ENCODE peak calls at places on chromosomes 1 and 21, in five cellular contexts. R, D, A, Z and U are unnamed samples.
A peak's percentile ranks its signal among the peaks of the same experiment; 100 is the strongest.

GRCh38 chr1:41583658-41584570 is 99.4 kb upstream of the EDN2 start:
- DNase-seq in R (no peak), D (no peak), A (no peak), Z (no peak), U (no peak)

GRCh38 chr1:3564921-3565831 is 46.1 kb downstream of the MEGF6 start:
- DNase-seq in R (peak; percentile 75), D (peak; percentile 57), A (no peak), Z (no peak), U (no peak)

GRCh38 chr1:41754540-41754939 is 164.2 kb downstream of the HIVEP3 start:
- DNase-seq in R (no peak), D (no peak), A (no peak), Z (no peak), U (no peak)

GRCh38 chr1:5836776-5837440 is 155.3 kb downstream of the NPHP4 start:
- DNase-seq in R (no peak), D (no peak), A (no peak), Z (no peak), U (no peak)

GRCh38 chr1:119968068-119968492 is 71.8 kb upstream of the ADAM30 start:
- DNase-seq in R (peak; percentile 75), D (peak; percentile 42), A (no peak), Z (peak; percentile 47), U (peak; percentile 81)

GRCh38 chr1:41277371-41277994 is 35.4 kb upstream of the SCMH1 start:
- DNase-seq in R (no peak), D (no peak), A (no peak), Z (no peak), U (no peak)

GRCh38 chr1:30668026-30668425 is 55.4 kb downstream of the MATN1 start:
- DNase-seq in R (no peak), D (no peak), A (no peak), Z (peak; percentile 26), U (no peak)

GRCh38 chr1:154423303-154423987 is 18.3 kb downstream of the IL6R start:
- DNase-seq in R (peak; percentile 58), D (no peak), A (no peak), Z (no peak), U (no peak)

GRCh38 chr1:55064071-55064581 is 24.8 kb downstream of the PCSK9 start:
- DNase-seq in R (peak; percentile 27), D (no peak), A (no peak), Z (no peak), U (no peak)

GRCh38 chr1:110243581-110243980 is 33.5 kb downstream of the KCNC4 start:
- DNase-seq in R (peak; percentile 46), D (no peak), A (no peak), Z (peak; percentile 12), U (no peak)

GRCh38 chr1:60897003-60897402 is 185.4 kb upstream of the NFIA start:
- DNase-seq in R (no peak), D (no peak), A (no peak), Z (no peak), U (no peak)

GRCh38 chr1:36562181-36562685 is 79.5 kb upstream of the CSF3R start:
- DNase-seq in R (no peak), D (no peak), A (no peak), Z (peak; percentile 24), U (no peak)

GRCh38 chr21:37945036-37945435 is 28.8 kb upstream of the KCNJ6 start:
- DNase-seq in R (no peak), D (no peak), A (no peak), Z (no peak), U (no peak)
- H3K27ac ChIP-seq in R (no peak overlapping the region), D (no peak overlapping the region), A (no peak overlapping the region), Z (no peak overlapping the region), U (no peak overlapping the region)

DNA sequence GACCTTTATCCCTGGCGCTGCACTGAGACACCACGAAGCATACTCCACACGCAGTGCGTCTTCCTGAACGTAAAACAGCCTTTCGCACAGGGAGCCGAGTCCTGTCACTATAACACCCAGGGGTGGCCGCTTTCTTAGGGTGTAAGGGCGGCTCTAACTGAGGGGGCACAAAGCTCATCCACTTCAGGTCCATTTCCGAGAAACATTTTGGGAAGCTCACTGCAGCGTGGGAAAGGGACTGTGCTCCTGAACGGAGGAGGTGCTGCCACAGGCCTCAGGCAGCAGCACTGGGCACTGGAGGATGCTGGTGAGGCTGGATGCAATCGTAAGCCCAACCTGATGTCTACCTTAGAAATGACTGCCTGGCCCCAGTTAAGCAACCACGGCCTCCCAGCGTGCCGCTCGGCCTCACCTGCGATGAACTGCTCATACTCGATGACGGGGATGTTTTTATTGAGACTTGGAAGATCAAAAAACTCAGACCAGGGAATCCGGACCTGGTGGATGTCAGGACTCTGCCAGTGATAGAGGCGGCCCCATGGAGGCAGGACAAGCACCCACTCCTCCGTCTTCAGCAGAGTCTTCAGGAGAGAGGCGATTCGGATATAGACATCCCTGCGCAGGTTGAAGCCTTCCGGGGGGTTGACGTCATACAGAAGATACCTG is 2.3 kb downstream of the POFUT2 start:
- DNase-seq in R (no peak), D (no peak), A (no peak), Z (peak; percentile 36), U (peak; percentile 27)
- H3K27ac ChIP-seq in R (no peak overlapping the region), D (no peak overlapping the region), A (no peak overlapping the region), Z (no peak overlapping the region), U (no peak overlapping the region)

GRCh38 chr1:9352364-9353140 is 59.9 kb downstream of the SPSB1 start:
- DNase-seq in R (peak; percentile 50), D (no peak), A (no peak), Z (no peak), U (no peak)
- H3K27ac ChIP-seq in R (no peak overlapping the region), D (no peak overlapping the region), A (peak overlapping the region; percentile 63), Z (no peak overlapping the region), U (no peak overlapping the region)

GRCh38 chr1:202945483-202945882 is 12.6 kb downstream of the ADIPOR1 start:
- DNase-seq in R (no peak), D (no peak), A (no peak), Z (no peak), U (no peak)

GRCh38 chr1:202941372-202941771 is 14.3 kb upstream of the KLHL12 start:
- DNase-seq in R (no peak), D (no peak), A (no peak), Z (no peak), U (no peak)

GRCh38 chr1:202940561-202940960 is 13.5 kb upstream of the KLHL12 start:
- DNase-seq in R (no peak), D (no peak), A (no peak), Z (no peak), U (no peak)

GRCh38 chr1:202944438-202944921 is 13.6 kb downstream of the ADIPOR1 start:
- DNase-seq in R (no peak), D (no peak), A (no peak), Z (no peak), U (no peak)

GRCh38 chr1:202942431-202942830 is 15.4 kb upstream of the KLHL12 start:
- DNase-seq in R (no peak), D (no peak), A (no peak), Z (no peak), U (no peak)
- H3K27ac ChIP-seq in R (no peak overlapping the region), D (no peak overlapping the region), A (no peak overlapping the region), Z (no peak overlapping the region), U (no peak overlapping the region)

GRCh38 chr1:205983925-205984725 is 19.1 kb downstream of the RAB7B start:
- DNase-seq in R (peak; percentile 79), D (peak; percentile 39), A (no peak), Z (peak; percentile 83), U (peak; percentile 83)
- H3K27ac ChIP-seq in R (no peak overlapping the region), D (no peak overlapping the region), A (peak overlapping the region; percentile 68), Z (no peak overlapping the region), U (no peak overlapping the region)